ENCODE peak calls at places on chromosomes 13 and 19, in eight cellular contexts. Q is body of pancreas, J is mucosa of descending colon, X is tibial artery, S is BJ, I is esophagus squamous epithelium, E is heart right ventricle, U is progenitor cell of endocrine pancreas. L is an unnamed sample.

GRCh38 chr19:5967994-5968430 is 9.9 kb downstream of the RANBP3 start:
- DNase-seq in Q (peak), J (no peak), X (peak), S (no peak), I (no peak), E (peak), U (peak), L (peak)

GRCh38 chr19:5212101-5212500 is 128.5 kb downstream of the PTPRS start:
- DNase-seq in Q (no peak), J (no peak), X (no peak), S (no peak), I (no peak), E (no peak), U (no peak), L (no peak)

GRCh38 chr13:50936681-50937080 is 27.1 kb downstream of the RNASEH2B start:
- DNase-seq in Q (no peak), J (no peak), X (no peak), S (no peak), I (no peak), E (no peak), U (no peak), L (no peak)

GRCh38 chr13:83738407-83738806 is 143.9 kb downstream of the SLITRK1 start:
- DNase-seq in Q (no peak), J (no peak), X (no peak), S (no peak), I (no peak), E (no peak), U (no peak), L (no peak)

GRCh38 chr13:49649244-49649962 is 21.1 kb downstream of the ARL11 start:
- DNase-seq in Q (no peak), J (no peak), X (no peak), S (no peak), I (no peak), E (no peak), U (no peak), L (no peak)

GRCh38 chr13:45331981-45332830 is 8.8 kb downstream of the TPT1 start:
- DNase-seq in Q (no peak), J (no peak), X (no peak), S (peak), I (no peak), E (no peak), U (no peak), L (peak)

GRCh38 chr13:98847780-98848179 is 95.3 kb upstream of the SLC15A1 start:
- DNase-seq in Q (no peak), J (no peak), X (no peak), S (no peak), I (no peak), E (no peak), U (no peak), L (no peak)

GRCh38 chr19:38155453-38155852 is 68.6 kb downstream of the DPF1 start:
- DNase-seq in Q (no peak), J (no peak), X (no peak), S (no peak), I (no peak), E (no peak), U (no peak), L (no peak)

GRCh38 chr19:5001547-5002131 is 32.7 kb downstream of the KDM4B start:
- DNase-seq in Q (no peak), J (no peak), X (no peak), S (peak), I (no peak), E (no peak), U (no peak), L (peak)

GRCh38 chr19:912181-913079 is 589 bp downstream of the R3HDM4 start:
- DNase-seq in Q (no peak), J (no peak), X (no peak), S (no peak), I (no peak), E (no peak), U (no peak), L (peak)

GRCh38 chr19:18650048-18650435 is 13.2 kb downstream of the KLHL26 start:
- DNase-seq in Q (no peak), J (no peak), X (no peak), S (no peak), I (no peak), E (peak), U (no peak), L (no peak)

GRCh38 chr13:113499936-113500335 is 9.4 kb upstream of the DCUN1D2 start:
- DNase-seq in Q (no peak), J (no peak), X (no peak), S (peak), I (no peak), E (no peak), U (no peak), L (no peak)

GRCh38 chr13:30124131-30124768 is 183.1 kb downstream of the KATNAL1 start:
- DNase-seq in Q (no peak), J (no peak), X (no peak), S (no peak), I (no peak), E (no peak), U (no peak), L (no peak)

GRCh38 chr13:48411281-48412099 is 1.4 kb downstream of the LPAR6 start:
- DNase-seq in Q (no peak), J (no peak), X (no peak), S (no peak), I (no peak), E (no peak), U (no peak), L (no peak)

GRCh38 chr13:102309110-102309509 is 92.7 kb downstream of the FGF14 start:
- DNase-seq in Q (no peak), J (no peak), X (no peak), S (no peak), I (no peak), E (no peak), U (no peak), L (no peak)

GRCh38 chr13:98766716-98767115 is 14.2 kb upstream of the SLC15A1 start:
- DNase-seq in Q (no peak), J (no peak), X (no peak), S (no peak), I (no peak), E (no peak), U (no peak), L (no peak)

GRCh38 chr19:15300533-15301194 is 31.7 kb downstream of the BRD4 start:
- DNase-seq in Q (no peak), J (no peak), X (no peak), S (peak), I (no peak), E (no peak), U (no peak), L (no peak)

GRCh38 chr19:8366121-8366581 is 2.2 kb downstream of the ANGPTL4 start:
- DNase-seq in Q (peak), J (no peak), X (no peak), S (no peak), I (no peak), E (no peak), U (no peak), L (no peak)

GRCh38 chr19:8361921-8362793 is 1.8 kb upstream of the ANGPTL4 start:
- DNase-seq in Q (peak), J (peak), X (peak), S (peak), I (no peak), E (peak), U (no peak), L (peak)

GRCh38 chr19:8366961-8367326 is 3.0 kb downstream of the ANGPTL4 start:
- DNase-seq in Q (peak), J (no peak), X (no peak), S (no peak), I (no peak), E (no peak), U (no peak), L (no peak)

GRCh38 chr19:8367327-8368001 is 3.5 kb downstream of the ANGPTL4 start:
- DNase-seq in Q (peak), J (peak), X (peak), S (peak), I (no peak), E (peak), U (no peak), L (peak)

DNA sequence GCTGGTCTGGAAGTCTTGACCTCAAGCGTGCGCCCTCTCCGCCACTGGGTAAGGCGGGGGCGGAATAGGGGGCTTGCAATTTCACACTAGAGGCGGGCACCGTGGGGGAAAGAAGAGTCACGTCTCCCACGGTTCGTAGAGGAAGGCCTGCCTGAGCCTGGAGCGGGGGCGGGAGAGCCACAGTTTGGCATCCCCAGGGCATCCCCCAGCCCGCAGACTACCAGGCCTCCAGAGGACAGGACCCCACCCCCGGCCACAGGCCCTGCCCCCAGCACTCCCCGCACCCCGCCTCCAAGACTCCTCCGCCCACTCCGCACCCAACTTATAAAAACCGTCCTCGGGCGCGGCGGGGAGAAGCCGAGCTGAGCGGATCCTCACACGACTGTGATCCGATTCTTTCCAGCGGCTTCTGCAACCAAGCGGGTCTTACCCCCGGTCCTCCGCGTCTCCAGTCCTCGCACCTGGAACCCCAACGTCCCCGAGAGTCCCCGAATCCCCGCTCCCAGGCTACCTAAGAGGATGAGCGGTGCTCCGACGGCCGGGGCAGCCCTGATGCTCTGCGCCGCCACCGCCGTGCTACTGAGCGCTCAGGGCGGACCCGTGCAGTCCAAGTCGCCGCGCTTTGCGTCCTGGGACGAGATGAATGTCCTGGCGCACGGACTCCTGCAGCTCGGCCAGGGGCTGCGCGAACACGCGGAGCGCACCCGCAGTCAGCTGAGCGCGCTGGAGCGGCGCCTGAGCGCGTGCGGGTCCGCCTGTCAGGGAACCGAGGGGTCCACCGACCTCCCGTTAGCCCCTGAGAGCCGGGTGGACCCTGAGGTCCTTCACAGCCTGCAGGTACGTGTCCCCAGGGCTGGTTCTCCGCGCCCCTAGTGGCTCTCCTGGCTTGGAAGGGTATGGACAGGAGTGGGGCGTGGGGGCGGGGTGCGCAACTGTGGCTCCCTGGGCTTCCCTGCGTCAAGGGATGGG is at the start of gene ANGPTL4:
- DNase-seq in Q (peak), J (peak), X (peak), S (no peak), I (no peak), E (peak), U (peak), L (peak)
- TF ChIP-seq CTCF in Q (no peak), J (no peak), X (no peak), S (peak), I (no peak), E (no peak), U (peak), L (no peak)

GRCh38 chr13:111050539-111050879 is 64.6 kb upstream of the ARHGEF7 start:
- DNase-seq in Q (no peak), J (no peak), X (no peak), S (no peak), I (no peak), E (no peak), U (no peak), L (no peak)
- TF ChIP-seq CTCF in Q (no peak), J (no peak), X (no peak), S (no peak), I (no peak), E (no peak), U (no peak), L (no peak)

GRCh38 chr19:8319807-8320520 is 1.2 kb downstream of the NDUFA7 start:
- DNase-seq in Q (no peak), J (no peak), X (no peak), S (no peak), I (no peak), E (no peak), U (no peak), L (no peak)

GRCh38 chr19:8322638-8322997 is 1.3 kb downstream of the RPS28 start:
- DNase-seq in Q (no peak), J (no peak), X (no peak), S (no peak), I (no peak), E (no peak), U (no peak), L (no peak)

GRCh38 chr19:8320564-8321066 is 560 bp downstream of the NDUFA7 start:
- DNase-seq in Q (no peak), J (no peak), X (no peak), S (no peak), I (no peak), E (no peak), U (no peak), L (no peak)

GRCh38 chr19:8321760-8322637 is 703 bp downstream of the RPS28 start:
- DNase-seq in Q (no peak), J (no peak), X (no peak), S (no peak), I (no peak), E (no peak), U (no peak), L (no peak)

GRCh38 chr19:8321067-8321759 is at the start of the genes NDUFA7 and RPS28:
- DNase-seq in Q (peak), J (peak), X (peak), S (peak), I (peak), E (peak), U (peak), L (peak)
- TF ChIP-seq CTCF in Q (peak), J (no peak), X (no peak), S (peak), I (peak), E (peak), U (no peak), L (no peak)

GRCh38 chr13:22926176-22927007 is 254.4 kb upstream of the SGCG start:
- DNase-seq in Q (peak), J (peak), X (no peak), S (peak), I (no peak), E (peak), U (no peak), L (no peak)
- TF ChIP-seq CTCF in Q (no peak), J (no peak), X (no peak), S (no peak), I (no peak), E (no peak), U (no peak), L (no peak)

DNA sequence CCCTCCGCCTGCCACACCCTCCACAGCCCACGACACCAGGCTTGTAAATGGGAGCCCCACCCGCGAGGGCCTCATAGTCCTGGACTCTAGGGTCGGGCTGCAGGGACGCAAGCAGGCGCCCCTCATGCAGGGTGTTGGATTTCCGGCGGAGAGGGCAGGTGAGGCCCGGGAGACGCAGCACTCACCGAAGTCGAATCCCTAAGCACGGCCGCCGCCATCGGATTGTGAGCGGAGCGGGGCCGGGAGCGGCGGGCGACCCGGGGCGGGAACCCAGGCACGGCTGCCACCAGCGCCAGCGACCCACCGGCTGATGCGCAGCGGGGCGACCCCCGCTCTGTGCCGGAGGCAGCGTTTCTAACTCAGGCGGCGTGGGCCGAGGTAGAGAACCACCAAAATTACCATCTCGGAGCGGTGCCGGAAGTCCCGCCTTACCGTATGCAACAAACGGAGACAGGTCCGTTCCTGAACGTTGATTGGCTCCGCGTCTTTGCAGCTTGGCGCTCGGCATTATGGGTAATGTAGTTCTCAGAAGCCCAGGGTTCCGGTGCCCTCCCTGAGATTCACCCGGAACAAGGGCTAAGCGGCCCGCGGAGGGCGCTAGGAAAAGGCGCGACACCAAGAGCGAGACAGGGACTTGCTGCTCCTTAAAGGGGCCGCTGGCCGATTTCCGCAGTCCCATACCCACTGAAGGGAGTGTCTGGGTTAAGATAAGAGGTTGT is at the start of gene ZNF416:
- DNase-seq in Q (peak), J (peak), X (peak), S (peak), I (peak), E (peak), U (peak), L (peak)
- TF ChIP-seq CTCF in Q (peak), J (no peak), X (no peak), S (peak), I (no peak), E (no peak), U (peak), L (no peak)

DNA sequence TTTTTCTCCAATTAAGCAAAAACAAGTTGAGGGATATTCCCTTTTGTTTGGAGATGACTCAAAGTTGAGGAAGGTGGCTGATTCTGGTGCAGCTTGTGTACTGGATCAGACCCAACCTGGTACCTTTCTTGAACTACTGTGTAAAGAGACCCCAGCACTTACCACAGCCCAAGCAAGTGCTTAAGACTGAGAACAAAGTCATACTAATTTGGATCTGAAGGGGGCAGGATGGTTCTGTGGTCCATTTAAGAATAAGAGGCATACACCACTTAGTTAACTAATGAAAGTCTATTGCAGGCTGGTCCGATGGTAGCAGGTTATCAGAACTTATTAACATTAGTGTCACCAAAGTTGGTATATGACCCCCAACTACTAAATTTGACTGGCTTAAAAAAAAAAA is 6.3 kb downstream of the THSD1 start:
- DNase-seq in Q (no peak), J (no peak), X (no peak), S (no peak), I (no peak), E (no peak), U (no peak), L (no peak)
- TF ChIP-seq CTCF in Q (no peak), J (no peak), X (no peak), S (peak), I (no peak), E (peak), U (no peak), L (no peak)